ENCODE peak calls at places on chromosomes 1 and 21, in four cellular contexts. B is dorsolateral prefrontal cortex, X is upper lobe of right lung, I is neural progenitor cell. T is an unnamed sample.

GRCh38 chr1:109539676-109540075 is at the start of gene GPR61:
- DNase-seq in I (peak; percentile 39), X (no peak), B (peak; percentile 55), T (no peak)

GRCh38 chr1:59057211-59057694 is 239.6 kb upstream of the FGGY start:
- DNase-seq in B (no peak), I (peak; percentile 45), X (no peak), T (no peak)

GRCh38 chr1:169694304-169694703 is 17.1 kb downstream of the SELL start:
- DNase-seq in I (no peak), B (no peak), X (no peak), T (no peak)

GRCh38 chr1:150548632-150549495 is at the start of gene ADAMTSL4:
- DNase-seq in B (no peak), I (peak; percentile 89), X (peak; percentile 88), T (no peak)

GRCh38 chr1:14631421-14631820 is 32.9 kb downstream of the KAZN start:
- DNase-seq in I (no peak), X (no peak), B (no peak), T (no peak)

GRCh38 chr1:193060938-193061337 is 1.5 kb downstream of the RO60 start:
- DNase-seq in I (no peak), B (no peak), X (no peak), T (no peak)

GRCh38 chr1:185534806-185535205 is 199.4 kb upstream of the HMCN1 start:
- DNase-seq in X (no peak), B (no peak), I (no peak), T (no peak)

GRCh38 chr1:229411434-229412055 is 22.3 kb downstream of the ACTA1 start:
- DNase-seq in B (no peak), I (no peak), X (no peak), T (no peak)

GRCh38 chr1:158037876-158038359 is 44.5 kb downstream of the KIRREL1 start:
- DNase-seq in I (no peak), B (no peak), X (no peak), T (peak; percentile 70)

GRCh38 chr1:86906419-86906818 is 7.5 kb downstream of the SELENOF start:
- DNase-seq in I (no peak), B (no peak), X (no peak), T (no peak)

GRCh38 chr1:8633741-8634493 is 183.5 kb downstream of the RERE start:
- DNase-seq in B (no peak), X (no peak), I (no peak), T (no peak)

GRCh38 chr1:86852289-86852688 is 61.6 kb downstream of the SELENOF start:
- DNase-seq in I (no peak), B (no peak), X (no peak), T (no peak)

GRCh38 chr1:163528710-163529348 is 207.1 kb downstream of the NUF2 start:
- DNase-seq in I (peak; percentile 13), X (no peak), B (no peak), T (no peak)

GRCh38 chr1:36542024-36542961 is 59.6 kb upstream of the CSF3R start:
- DNase-seq in I (no peak), X (peak; percentile 40), B (no peak), T (no peak)

GRCh38 chr1:42821690-42822089 is 4.5 kb upstream of the SVBP start:
- DNase-seq in I (no peak), B (no peak), X (no peak), T (no peak)

GRCh38 chr1:27141266-27142003 is 13.5 kb downstream of the SLC9A1 start:
- DNase-seq in I (no peak), X (peak; percentile 77), B (no peak), T (peak; percentile 86)

GRCh38 chr1:205477121-205477758 is 21.4 kb upstream of the BLACAT1 start:
- DNase-seq in X (no peak), I (no peak), B (no peak), T (no peak)

GRCh38 chr1:110668523-110668922 is 6.2 kb downstream of the KCNA3 start:
- DNase-seq in X (no peak), B (no peak), I (no peak), T (no peak)

GRCh38 chr1:151131832-151132675 is 14.4 kb downstream of the SEMA6C start:
- DNase-seq in X (peak; percentile 68), I (peak; percentile 69), B (peak; percentile 5), T (no peak)

GRCh38 chr1:160108888-160109662 is 6.5 kb upstream of the ATP1A2 start:
- DNase-seq in X (no peak), B (no peak), I (peak; percentile 80), T (no peak)

GRCh38 chr1:169527461-169528213 is 41.9 kb upstream of the SLC19A2 start:
- DNase-seq in I (no peak), B (no peak), X (no peak), T (no peak)

GRCh38 chr1:45954401-45954847 is 151.0 kb downstream of the MAST2 start:
- DNase-seq in X (no peak), I (peak; percentile 3), B (no peak), T (no peak)
- H3K4me3 ChIP-seq in X (no peak overlapping the region), I (no peak overlapping the region), B (no peak overlapping the region), T (no peak overlapping the region)

GRCh38 chr1:112776688-112777087 is 61.6 kb upstream of the PPM1J start:
- DNase-seq in I (no peak), B (no peak), X (no peak), T (no peak)
- H3K27ac ChIP-seq in I (no peak overlapping the region), B (no peak overlapping the region), X (no peak overlapping the region), T (no peak overlapping the region)

GRCh38 chr1:164754088-164754600 is 195.2 kb downstream of the PBX1 start:
- DNase-seq in B (peak; percentile 34), X (no peak), I (no peak), T (no peak)
- TF ChIP-seq CTCF in B (no peak), X (no peak), I (no peak), T (no peak)

GRCh38 chr21:33541756-33542639 is at the start of gene GART:
- DNase-seq in B (peak; percentile 79), X (peak; percentile 94), I (peak; percentile 92), T (peak; percentile 84)

GRCh38 chr21:33541105-33541711 is 709 bp downstream of the GART start:
- DNase-seq in X (no peak), I (peak; percentile 12), B (no peak), T (no peak)

GRCh38 chr21:33539612-33540011 is 2.3 kb downstream of the GART start:
- DNase-seq in X (no peak), B (no peak), I (no peak), T (no peak)

GRCh38 chr21:33542640-33543504 is at the start of gene SON:
- DNase-seq in B (peak; percentile 100), I (peak; percentile 99), X (peak; percentile 99), T (peak; percentile 99)

DNA sequence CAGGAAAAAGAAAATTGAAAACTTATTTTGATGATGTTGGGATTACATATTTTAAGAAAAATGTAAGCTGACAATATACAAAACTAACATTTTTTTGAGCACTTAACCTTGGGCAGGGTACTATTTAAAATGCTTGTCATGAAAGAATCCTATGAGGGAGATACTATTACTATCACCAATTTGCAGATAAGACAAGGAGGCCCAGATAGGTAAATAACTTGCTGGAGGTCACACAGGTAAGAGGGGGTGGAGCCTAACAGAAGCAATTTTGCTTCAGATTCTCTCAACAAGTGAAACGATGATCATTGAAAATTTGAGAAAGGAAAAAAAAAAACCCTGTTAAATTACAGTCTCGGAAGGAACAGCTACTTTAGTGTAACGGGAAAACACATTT is 1.2 kb downstream of the GART start:
- DNase-seq in X (no peak), B (no peak), I (no peak), T (no peak)
- H3K4me3 ChIP-seq in X (peak overlapping the region; percentile 87), B (peak overlapping the region; percentile 85), I (peak overlapping the region; percentile 96), T (peak overlapping the region; percentile 67)

DNA sequence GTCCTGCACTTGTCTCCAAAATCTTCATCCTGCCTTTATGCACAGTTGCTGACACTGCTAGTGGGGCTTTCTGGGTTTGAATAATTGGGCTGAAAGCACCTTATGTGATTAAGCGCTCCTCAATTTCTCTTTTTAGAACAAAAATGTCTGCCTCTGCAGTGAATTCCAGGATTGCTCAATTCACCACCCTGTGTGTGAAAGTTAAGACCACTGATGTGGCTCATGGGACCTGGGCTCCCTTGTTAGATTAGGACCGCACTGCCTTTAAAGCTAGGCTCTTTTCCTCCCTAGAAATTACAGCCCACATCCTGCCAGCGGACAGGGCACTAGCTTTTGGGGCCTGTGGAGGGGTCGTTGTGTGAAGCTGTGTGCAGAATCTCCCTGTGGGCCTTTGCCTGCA is 18.8 kb downstream of the KIAA1614 start:
- DNase-seq in X (no peak), B (no peak), I (no peak), T (no peak)
- H3K27ac ChIP-seq in X (no peak overlapping the region), B (peak overlapping the region; percentile 96), I (no peak overlapping the region), T (no peak overlapping the region)

DNA sequence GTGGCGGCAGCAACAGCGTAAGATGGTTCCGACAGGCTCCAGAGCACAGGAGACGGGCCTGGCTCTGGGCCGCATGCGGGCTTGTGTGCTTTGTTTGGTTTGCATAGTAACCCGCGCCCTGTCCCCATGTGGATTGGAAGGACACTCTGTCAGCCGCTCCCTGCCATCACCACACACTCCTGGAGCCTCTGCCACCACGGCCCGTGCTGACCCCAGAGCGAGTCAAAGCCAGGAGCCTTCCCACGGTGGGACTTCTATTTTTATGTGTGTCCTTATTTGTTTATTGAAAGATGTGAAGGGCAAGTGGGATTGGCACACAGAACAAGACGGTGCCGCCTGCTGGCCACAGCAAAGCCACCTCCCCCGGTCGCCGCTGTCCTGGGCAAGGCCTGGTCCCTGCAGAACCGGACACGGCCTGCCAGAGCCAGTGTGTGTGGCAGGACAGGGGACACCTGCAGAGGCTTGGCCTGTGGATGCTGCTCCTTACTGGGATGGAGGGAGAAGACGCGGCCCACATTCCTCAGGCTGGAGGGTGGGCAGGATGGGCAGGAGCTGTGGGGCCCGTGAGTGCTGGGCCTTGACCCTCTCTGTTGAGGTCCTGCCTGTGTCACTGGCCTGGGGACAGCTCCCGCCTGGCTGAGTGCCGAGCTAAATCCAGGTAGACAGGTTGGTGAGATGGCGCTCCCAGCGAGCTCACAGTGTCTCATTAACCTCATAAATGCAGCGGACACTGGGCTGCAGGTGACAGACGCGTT is 64.4 kb downstream of the AGPAT3 start:
- DNase-seq in B (no peak), I (no peak), X (no peak), T (peak; percentile 52)
- TF ChIP-seq CTCF in B (no peak), I (no peak), X (no peak), T (no peak)

GRCh38 chr1:209249785-209250441 is 333.6 kb upstream of the CAMK1G start:
- DNase-seq in X (no peak), B (no peak), I (no peak), T (no peak)

GRCh38 chr1:209248649-209249279 is 334.8 kb upstream of the CAMK1G start:
- DNase-seq in B (peak; percentile 36), I (peak; percentile 72), X (no peak), T (no peak)

GRCh38 chr1:209250970-209251636 is 332.4 kb upstream of the CAMK1G start:
- DNase-seq in I (no peak), X (no peak), B (no peak), T (no peak)

GRCh38 chr1:209246660-209247059 is 336.9 kb upstream of the CAMK1G start:
- DNase-seq in I (no peak), X (no peak), B (no peak), T (no peak)

GRCh38 chr1:209249280-209249670 is 334.2 kb upstream of the CAMK1G start:
- DNase-seq in B (no peak), X (no peak), I (no peak), T (no peak)
- H3K4me3 ChIP-seq in B (no peak overlapping the region), X (no peak overlapping the region), I (no peak overlapping the region), T (no peak overlapping the region)